ENCODE peak calls at places on chromosomes 12 and 14, in four cellular contexts. K is NCI-H1092 treated with DMSO at 0.1 percent for 48 hours; Y is activated CD4-positive, alpha-beta memory T cell treated with anti-CD3 and anti-CD28 coated beads, Interleukin-2, amount 10 ng/mL, durations not matched to agents 7 days and 5 days; S is Daoy. M is an unnamed sample.

GRCh38 chr14:92813201-92813600 is 19.1 kb downstream of the GOLGA5 start:
- DNase-seq in S (no peak), K (no peak), Y (no peak), M (no peak)

GRCh38 chr12:25677180-25677937 is 124.3 kb upstream of the LMNTD1 start:
- DNase-seq in S (no peak), K (no peak), Y (no peak), M (no peak)

GRCh38 chr12:52622349-52622748 is 4.0 kb upstream of the KRT73 start:
- DNase-seq in S (no peak), Y (no peak), K (no peak), M (no peak)

GRCh38 chr12:122080149-122081107 is 1.9 kb downstream of the MLXIP start:
- DNase-seq in Y (no peak), S (peak), K (no peak), M (no peak)

GRCh38 chr14:93328546-93328945 is 4.3 kb downstream of the BTBD7 start:
- DNase-seq in K (no peak), Y (no peak), S (no peak), M (no peak)

GRCh38 chr14:21081521-21082184 is 11.5 kb downstream of the ARHGEF40 start:
- DNase-seq in Y (no peak), K (no peak), S (no peak), M (no peak)

GRCh38 chr12:12636641-12637040 is 25.0 kb downstream of the CREBL2 start:
- DNase-seq in S (no peak), Y (no peak), K (no peak), M (no peak)

GRCh38 chr14:35342160-35343010 is 50.2 kb downstream of the PSMA6 start:
- DNase-seq in Y (no peak), S (peak), K (peak), M (peak)

GRCh38 chr12:64611430-64612286 is 1.4 kb downstream of the RASSF3 start:
- DNase-seq in Y (peak), S (peak), K (no peak), M (no peak)